ENCODE peak calls at places on chromosomes 1 and 21, in nine cellular contexts. S, B, X, K, I, H, Y, N and R are unnamed samples.

GRCh38 chr1:38533772-38534472 is 325.6 kb downstream of the RRAGC start:
- DNase-seq in S (no peak), B (no peak), X (no peak), K (no peak), I (no peak), H (no peak), Y (no peak), N (no peak), R (no peak)

GRCh38 chr21:25885405-25885804 is 150.6 kb downstream of the GABPA start:
- DNase-seq in S (no peak), B (no peak), X (no peak), K (no peak), I (no peak), H (no peak), Y (no peak), N (no peak), R (no peak)

GRCh38 chr21:45319461-45320211 is 31.9 kb upstream of the POFUT2 start:
- DNase-seq in S (no peak), B (no peak), X (no peak), K (peak), I (no peak), H (peak), Y (no peak), N (no peak), R (no peak)

GRCh38 chr21:33544451-33544850 is 1.6 kb downstream of the SON start:
- DNase-seq in S (no peak), B (no peak), X (no peak), K (no peak), I (no peak), H (no peak), Y (no peak), N (no peak), R (no peak)

GRCh38 chr1:166145496-166145895 is 21.3 kb downstream of the FAM78B start:
- DNase-seq in S (no peak), B (peak), X (no peak), K (no peak), I (no peak), H (peak), Y (no peak), N (no peak), R (no peak)

GRCh38 chr1:154855186-154855585 is 14.9 kb downstream of the KCNN3 start:
- DNase-seq in S (no peak), B (no peak), X (no peak), K (no peak), I (no peak), H (no peak), Y (no peak), N (no peak), R (no peak)

GRCh38 chr1:59816318-59816878 is 1.6 kb downstream of the HOOK1 start:
- DNase-seq in S (no peak), B (no peak), X (no peak), K (no peak), I (no peak), H (no peak), Y (no peak), N (no peak), R (no peak)

GRCh38 chr1:10738125-10738746 is 58.2 kb downstream of the CASZ1 start:
- DNase-seq in S (no peak), B (no peak), X (no peak), K (no peak), I (no peak), H (no peak), Y (no peak), N (no peak), R (peak)

GRCh38 chr1:1013922-1014617 is 773 bp downstream of the ISG15 start:
- DNase-seq in S (peak), B (no peak), X (peak), K (no peak), I (no peak), H (no peak), Y (no peak), N (peak), R (no peak)

GRCh38 chr1:3912809-3913685 is 13.0 kb upstream of the C1orf174 start:
- DNase-seq in S (no peak), B (no peak), X (no peak), K (no peak), I (no peak), H (no peak), Y (no peak), N (no peak), R (no peak)

GRCh38 chr1:79874289-79874688 is 867.8 kb upstream of the ADGRL4 start:
- DNase-seq in S (no peak), B (no peak), X (no peak), K (no peak), I (no peak), H (no peak), Y (no peak), N (no peak), R (no peak)

GRCh38 chr1:22685675-22686074 is 25.0 kb upstream of the EPHB2 start:
- DNase-seq in S (no peak), B (peak), X (no peak), K (no peak), I (no peak), H (no peak), Y (no peak), N (no peak), R (no peak)